ENCODE peak calls at places on chromosomes 12 and 14, in eight cellular contexts. L is HS-5; T is CD8-positive, alpha-beta T cell; Q is activated T-cell treated with anti-CD3 and anti-CD28 coated beads for 1 hour; A is cardiac muscle cell; I is astrocyte of the hippocampus; O is HS-27A; H is aorta. M is an unnamed sample.

GRCh38 chr12:27272375-27273028 is 28.4 kb downstream of the STK38L start:
- DNase-seq in L (no peak), T (no peak), Q (no peak), A (peak; percentile 17), I (no peak), O (no peak), H (no peak), M (peak; percentile 62)

GRCh38 chr12:39846971-39847661 is 227.5 kb upstream of the ABCD2 start:
- DNase-seq in L (no peak), T (no peak), Q (no peak), A (no peak), I (peak; percentile 55), O (no peak), H (no peak), M (no peak)

GRCh38 chr12:75289678-75290200 is 40.4 kb downstream of the CAPS2 start:
- DNase-seq in L (peak; percentile 9), T (no peak), Q (no peak), A (no peak), I (peak; percentile 27), O (no peak), H (no peak), M (no peak)

GRCh38 chr12:122076743-122077495 is 1.6 kb upstream of the MLXIP start:
- DNase-seq in L (no peak), T (no peak), Q (no peak), A (no peak), I (no peak), O (no peak), H (peak; percentile 71), M (no peak)

GRCh38 chr14:86892167-86892956 is 1100.6 kb downstream of the GALC start:
- DNase-seq in L (no peak), T (no peak), Q (no peak), A (no peak), I (no peak), O (no peak), H (no peak), M (no peak)

GRCh38 chr12:124929649-124930419 is 15.4 kb upstream of the UBC start:
- DNase-seq in L (no peak), T (no peak), Q (no peak), A (no peak), I (no peak), O (no peak), H (peak; percentile 8), M (no peak)

GRCh38 chr12:15842106-15842505 is 40.1 kb upstream of the STRAP start:
- DNase-seq in L (peak; percentile 67), T (no peak), Q (no peak), A (no peak), I (peak; percentile 27), O (no peak), H (no peak), M (peak; percentile 19)

GRCh38 chr12:643478-644292 is 19.6 kb downstream of the NINJ2 start:
- DNase-seq in L (no peak), T (no peak), Q (no peak), A (no peak), I (no peak), O (no peak), H (no peak), M (peak; percentile 74)

GRCh38 chr14:104144911-104145825 is 6.8 kb downstream of the KIF26A start:
- DNase-seq in L (no peak), T (no peak), Q (no peak), A (no peak), I (no peak), O (no peak), H (peak; percentile 69), M (no peak)

GRCh38 chr14:96085369-96085768 is 46.2 kb downstream of the C14orf132 start:
- DNase-seq in L (no peak), T (no peak), Q (no peak), A (no peak), I (no peak), O (no peak), H (peak; percentile 44), M (no peak)

GRCh38 chr12:38544357-38545066 is 227.9 kb downstream of the ALG10B start:
- DNase-seq in L (no peak), T (no peak), Q (no peak), A (no peak), I (no peak), O (no peak), H (no peak), M (no peak)

GRCh38 chr14:102503576-102504224 is 5.9 kb downstream of the ANKRD9 start:
- DNase-seq in L (no peak), T (no peak), Q (no peak), A (no peak), I (no peak), O (no peak), H (no peak), M (peak; percentile 67)

GRCh38 chr14:93936245-93936644 is 9.1 kb downstream of the FAM181A start:
- DNase-seq in L (no peak), T (no peak), Q (no peak), A (peak; percentile 49), I (peak; percentile 50), O (no peak), H (no peak), M (peak; percentile 16)

GRCh38 chr12:49975370-49975761 is 2.6 kb downstream of the AQP6 start:
- DNase-seq in L (no peak), T (no peak), Q (no peak), A (peak; percentile 60), I (no peak), O (no peak), H (peak; percentile 72), M (no peak)

GRCh38 chr14:50773632-50774541 is 57.1 kb downstream of the NIN start:
- DNase-seq in L (no peak), T (no peak), Q (no peak), A (peak; percentile 59), I (peak; percentile 85), O (no peak), H (peak; percentile 77), M (peak; percentile 12)

GRCh38 chr12:68794653-68795253 is 13.2 kb upstream of the MDM2 start:
- DNase-seq in L (peak; percentile 73), T (no peak), Q (no peak), A (no peak), I (peak; percentile 41), O (peak; percentile 38), H (no peak), M (no peak)

GRCh38 chr14:70640938-70641547 is 673 bp upstream of the TTC9 start:
- DNase-seq in L (no peak), T (no peak), Q (peak; percentile 29), A (no peak), I (peak; percentile 43), O (no peak), H (peak; percentile 79), M (peak; percentile 20)

GRCh38 chr12:112126000-112126431 is 656 bp downstream of the TRAFD1 start:
- DNase-seq in L (no peak), T (no peak), Q (no peak), A (no peak), I (no peak), O (no peak), H (no peak), M (no peak)

GRCh38 chr12:125013816-125014442 is 20.5 kb downstream of the BRI3BP start:
- DNase-seq in L (no peak), T (no peak), Q (no peak), A (no peak), I (no peak), O (no peak), H (no peak), M (no peak)

GRCh38 chr12:15757553-15758255 is 31.5 kb downstream of the EPS8 start:
- DNase-seq in L (peak; percentile 95), T (no peak), Q (no peak), A (no peak), I (peak; percentile 46), O (peak; percentile 80), H (no peak), M (no peak)

GRCh38 chr12:56224954-56225353 is 812 bp downstream of the NABP2 start:
- DNase-seq in L (no peak), T (no peak), Q (no peak), A (peak; percentile 45), I (no peak), O (no peak), H (no peak), M (no peak)

GRCh38 chr14:73787760-73788508 is 63.7 kb upstream of the PTGR2 start:
- DNase-seq in L (no peak), T (no peak), Q (no peak), A (no peak), I (peak; percentile 61), O (no peak), H (peak; percentile 49), M (peak; percentile 59)

GRCh38 chr12:57096099-57096572 is 7.2 kb downstream of the NAB2 start:
- DNase-seq in L (no peak), T (no peak), Q (no peak), A (no peak), I (no peak), O (no peak), H (peak; percentile 44), M (no peak)

GRCh38 chr12:132489602-132490239 is at the start of gene FBRSL1:
- DNase-seq in L (peak; percentile 25), T (peak; percentile 93), Q (peak; percentile 97), A (peak; percentile 94), I (peak; percentile 93), O (peak; percentile 14), H (peak; percentile 97), M (peak; percentile 63)

GRCh38 chr14:68695326-68695768 is 97.5 kb downstream of the ZFP36L1 start:
- DNase-seq in L (peak; percentile 99), T (no peak), Q (no peak), A (no peak), I (peak; percentile 95), O (peak; percentile 96), H (no peak), M (peak; percentile 60)

GRCh38 chr12:121776190-121777098 is 17.0 kb downstream of the RHOF start:
- DNase-seq in L (no peak), T (peak; percentile 87), Q (peak; percentile 98), A (peak; percentile 87), I (peak; percentile 79), O (no peak), H (peak; percentile 96), M (peak; percentile 66)

GRCh38 chr12:56007892-56008471 is 10.9 kb downstream of the SUOX start:
- DNase-seq in L (no peak), T (no peak), Q (no peak), A (no peak), I (peak; percentile 44), O (no peak), H (no peak), M (no peak)

GRCh38 chr12:62605972-62606371 is 139.3 kb downstream of the MON2 start:
- DNase-seq in L (no peak), T (no peak), Q (no peak), A (no peak), I (no peak), O (no peak), H (no peak), M (no peak)

GRCh38 chr14:98893675-98894074 is 378.3 kb downstream of the BCL11B start:
- DNase-seq in L (no peak), T (no peak), Q (no peak), A (no peak), I (peak; percentile 58), O (no peak), H (peak; percentile 8), M (no peak)

GRCh38 chr14:32896979-32897723 is 41.5 kb upstream of the NPAS3 start:
- DNase-seq in L (peak; percentile 8), T (no peak), Q (no peak), A (no peak), I (peak; percentile 55), O (no peak), H (no peak), M (peak; percentile 30)

GRCh38 chr14:45258073-45258472 is 5.1 kb upstream of the MIS18BP1 start:
- DNase-seq in L (no peak), T (no peak), Q (no peak), A (no peak), I (no peak), O (no peak), H (no peak), M (no peak)

M was measured in dermis microvascular lymphatic vessel endothelial cell.